ENCODE peak calls at places on chromosome 1, in nine cellular contexts. One of them, this sample, is unnamed.
A peak's percentile ranks its signal among the peaks of the same experiment; 100 is the strongest.

GRCh38 chr1:58465825-58466617 is 80.5 kb downstream of the OMA1 start:
- DNase-seq in ovary: no peak
- DNase-seq in GM20000: no peak
- DNase-seq in nephron progenitor cell: no peak
- DNase-seq in left lung: no peak
- DNase-seq in amygdala: no peak
- DNase-seq in AG09319: no peak
- DNase-seq in fibroblast of the conjunctiva: no peak
- DNase-seq in EL: peak; percentile 16
- DNase-seq in this sample: no peak

GRCh38 chr1:168623003-168623828 is 46.8 kb downstream of the XCL1 start:
- DNase-seq in GM20000: no peak
- DNase-seq in left lung: no peak
- DNase-seq in nephron progenitor cell: no peak
- DNase-seq in EL: peak; percentile 66
- DNase-seq in ovary: no peak
- DNase-seq in AG09319: peak; percentile 35
- DNase-seq in fibroblast of the conjunctiva: peak; percentile 38
- DNase-seq in amygdala: no peak
- DNase-seq in this sample: no peak

GRCh38 chr1:119948342-119949214 is 52.3 kb upstream of the ADAM30 start:
- DNase-seq in GM20000: peak; percentile 53
- DNase-seq in fibroblast of the conjunctiva: peak; percentile 73
- DNase-seq in nephron progenitor cell: peak; percentile 77
- DNase-seq in ovary: peak; percentile 88
- DNase-seq in AG09319: peak; percentile 53
- DNase-seq in EL: peak; percentile 75
- DNase-seq in amygdala: no peak
- DNase-seq in left lung: peak; percentile 73
- DNase-seq in this sample: peak; percentile 81

GRCh38 chr1:116394270-116394669 is 21.2 kb downstream of the ATP1A1 start:
- DNase-seq in EL: no peak
- DNase-seq in amygdala: no peak
- DNase-seq in GM20000: no peak
- DNase-seq in fibroblast of the conjunctiva: no peak
- DNase-seq in nephron progenitor cell: no peak
- DNase-seq in left lung: no peak
- DNase-seq in ovary: no peak
- DNase-seq in AG09319: no peak
- DNase-seq in this sample: no peak

GRCh38 chr1:32028746-32029145 is 15.1 kb downstream of the KHDRBS1 start:
- DNase-seq in GM20000: no peak
- DNase-seq in left lung: no peak
- DNase-seq in fibroblast of the conjunctiva: no peak
- DNase-seq in AG09319: no peak
- DNase-seq in EL: peak; percentile 25
- DNase-seq in amygdala: no peak
- DNase-seq in ovary: no peak
- DNase-seq in nephron progenitor cell: no peak
- DNase-seq in this sample: no peak

GRCh38 chr1:107141491-107142369 is 891 bp downstream of the NTNG1 start:
- DNase-seq in left lung: no peak
- DNase-seq in AG09319: peak; percentile 35
- DNase-seq in nephron progenitor cell: peak; percentile 40
- DNase-seq in EL: peak; percentile 65
- DNase-seq in ovary: peak; percentile 33
- DNase-seq in GM20000: peak; percentile 48
- DNase-seq in fibroblast of the conjunctiva: peak; percentile 39
- DNase-seq in amygdala: no peak
- DNase-seq in this sample: peak; percentile 68

GRCh38 chr1:6358144-6358624 is 35.4 kb downstream of the ACOT7 start:
- DNase-seq in EL: no peak
- DNase-seq in amygdala: no peak
- DNase-seq in AG09319: no peak
- DNase-seq in GM20000: no peak
- DNase-seq in left lung: no peak
- DNase-seq in fibroblast of the conjunctiva: no peak
- DNase-seq in nephron progenitor cell: no peak
- DNase-seq in ovary: no peak
- DNase-seq in this sample: no peak

GRCh38 chr1:179025975-179026812 is 500 bp downstream of the FAM20B start:
- DNase-seq in fibroblast of the conjunctiva: no peak
- DNase-seq in nephron progenitor cell: peak; percentile 79
- DNase-seq in left lung: peak; percentile 81
- DNase-seq in EL: peak; percentile 67
- DNase-seq in AG09319: no peak
- DNase-seq in GM20000: peak; percentile 88
- DNase-seq in ovary: peak; percentile 76
- DNase-seq in amygdala: peak; percentile 41
- DNase-seq in this sample: peak; percentile 93

GRCh38 chr1:77906146-77906545 is 17.7 kb downstream of the NEXN start:
- DNase-seq in EL: no peak
- DNase-seq in amygdala: no peak
- DNase-seq in left lung: no peak
- DNase-seq in fibroblast of the conjunctiva: no peak
- DNase-seq in nephron progenitor cell: no peak
- DNase-seq in ovary: no peak
- DNase-seq in AG09319: no peak
- DNase-seq in GM20000: no peak
- DNase-seq in this sample: no peak

GRCh38 chr1:10899490-10900264 is 103.2 kb upstream of the CASZ1 start:
- DNase-seq in amygdala: no peak
- DNase-seq in nephron progenitor cell: no peak
- DNase-seq in GM20000: no peak
- DNase-seq in fibroblast of the conjunctiva: no peak
- DNase-seq in left lung: no peak
- DNase-seq in EL: no peak
- DNase-seq in AG09319: no peak
- DNase-seq in ovary: no peak
- DNase-seq in this sample: no peak

GRCh38 chr1:44677201-44677520 is 2.6 kb downstream of the ARMH1 start:
- DNase-seq in GM20000: no peak
- DNase-seq in EL: peak; percentile 60
- DNase-seq in AG09319: no peak
- DNase-seq in nephron progenitor cell: no peak
- DNase-seq in ovary: no peak
- DNase-seq in left lung: no peak
- DNase-seq in amygdala: no peak
- DNase-seq in fibroblast of the conjunctiva: no peak
- DNase-seq in this sample: peak; percentile 66

GRCh38 chr1:19797827-19798226 is 1.9 kb downstream of the TMCO4 start:
- DNase-seq in ovary: no peak
- DNase-seq in nephron progenitor cell: no peak
- DNase-seq in AG09319: no peak
- DNase-seq in GM20000: no peak
- DNase-seq in fibroblast of the conjunctiva: no peak
- DNase-seq in EL: no peak
- DNase-seq in left lung: no peak
- DNase-seq in amygdala: no peak
- DNase-seq in this sample: no peak

GRCh38 chr1:110556471-110556807 is 37.5 kb upstream of the KCNA10 start:
- DNase-seq in nephron progenitor cell: no peak
- DNase-seq in fibroblast of the conjunctiva: no peak
- DNase-seq in ovary: no peak
- DNase-seq in amygdala: peak; percentile 83
- DNase-seq in EL: no peak
- DNase-seq in GM20000: no peak
- DNase-seq in left lung: no peak
- DNase-seq in AG09319: no peak
- DNase-seq in this sample: no peak

GRCh38 chr1:234434706-234435105 is 44.3 kb downstream of the TARBP1 start:
- DNase-seq in nephron progenitor cell: no peak
- DNase-seq in EL: no peak
- DNase-seq in amygdala: no peak
- DNase-seq in GM20000: no peak
- DNase-seq in ovary: no peak
- DNase-seq in left lung: no peak
- DNase-seq in fibroblast of the conjunctiva: no peak
- DNase-seq in AG09319: no peak
- DNase-seq in this sample: no peak

GRCh38 chr1:145706282-145706681 is 886 bp downstream of the PDZK1 start:
- DNase-seq in AG09319: no peak
- DNase-seq in amygdala: no peak
- DNase-seq in GM20000: no peak
- DNase-seq in left lung: no peak
- DNase-seq in nephron progenitor cell: no peak
- DNase-seq in ovary: no peak
- DNase-seq in EL: peak; percentile 96
- DNase-seq in fibroblast of the conjunctiva: no peak
- DNase-seq in this sample: no peak

This sample was measured in OCI-LY7.